ENCODE peak calls at places on chromosomes 2 and 18, in four cellular contexts. One of them, this sample, is unnamed.

GRCh38 chr18:78983530-78983929 is 3.9 kb downstream of the SALL3 start:
- DNase-seq in mesendoderm: peak; percentile 55
- DNase-seq in mesenchymal stem cell: no peak
- DNase-seq in IMR-90: no peak
- DNase-seq in this sample: no peak

GRCh38 chr2:29485631-29486030 is 370.4 kb downstream of the CLIP4 start:
- DNase-seq in mesendoderm: peak; percentile 24
- DNase-seq in mesenchymal stem cell: no peak
- DNase-seq in IMR-90: no peak
- DNase-seq in this sample: no peak

GRCh38 chr2:240165034-240165433 is 24.6 kb upstream of the OTOS start:
- DNase-seq in mesendoderm: no peak
- DNase-seq in mesenchymal stem cell: no peak
- DNase-seq in IMR-90: no peak
- DNase-seq in this sample: no peak

GRCh38 chr2:106734165-106734564 is 151.8 kb downstream of the ST6GAL2 start:
- DNase-seq in mesendoderm: peak; percentile 70
- DNase-seq in mesenchymal stem cell: no peak
- DNase-seq in IMR-90: no peak
- DNase-seq in this sample: no peak

GRCh38 chr2:28736034-28736433 is 15.6 kb upstream of the PPP1CB start:
- DNase-seq in mesendoderm: no peak
- DNase-seq in mesenchymal stem cell: no peak
- DNase-seq in IMR-90: no peak
- DNase-seq in this sample: no peak

GRCh38 chr2:118089015-118089800 is 937 bp downstream of the INSIG2 start:
- DNase-seq in mesendoderm: peak; percentile 27
- DNase-seq in mesenchymal stem cell: peak; percentile 70
- DNase-seq in IMR-90: peak; percentile 58
- DNase-seq in this sample: peak; percentile 14

GRCh38 chr2:175233135-175233719 is 51.7 kb upstream of the ATP5MC3 start:
- DNase-seq in mesendoderm: no peak
- DNase-seq in mesenchymal stem cell: peak; percentile 88
- DNase-seq in IMR-90: peak; percentile 89
- DNase-seq in this sample: no peak

GRCh38 chr2:239772721-239773120 is 252.4 kb downstream of the NDUFA10 start:
- DNase-seq in mesendoderm: no peak
- DNase-seq in mesenchymal stem cell: no peak
- DNase-seq in IMR-90: no peak
- DNase-seq in this sample: no peak

GRCh38 chr2:183123117-183123958 is 905 bp upstream of the NUP35 start:
- DNase-seq in mesendoderm: no peak
- DNase-seq in mesenchymal stem cell: no peak
- DNase-seq in IMR-90: peak; percentile 3
- DNase-seq in this sample: no peak

DNA sequence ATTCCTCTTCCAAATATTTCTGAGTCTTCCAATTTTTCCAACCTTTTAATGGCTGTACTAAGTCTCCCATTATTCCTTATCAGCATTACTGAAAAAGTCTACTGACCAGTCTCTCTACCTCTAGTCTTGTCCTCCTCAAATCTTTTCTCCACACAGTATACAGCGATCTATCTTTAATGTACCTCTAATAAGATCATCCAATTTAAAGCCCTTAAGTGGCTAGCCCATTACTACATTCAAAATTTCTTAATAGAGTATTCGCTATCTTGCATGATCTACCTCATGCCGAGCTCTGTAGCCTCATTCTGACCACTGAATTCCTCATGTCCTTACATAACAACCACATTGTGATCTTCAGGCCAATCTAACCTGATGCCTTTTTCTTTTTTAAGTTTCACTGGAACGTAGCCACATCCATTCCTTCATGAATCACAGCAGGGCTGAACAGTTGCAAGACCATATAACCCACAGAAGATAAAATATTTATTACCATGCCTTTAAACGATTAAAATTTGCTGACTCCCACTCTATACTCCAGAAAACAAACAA is 57.9 kb downstream of the SLC66A3 start:
- DNase-seq in mesendoderm: peak; percentile 1
- DNase-seq in mesenchymal stem cell: no peak
- DNase-seq in IMR-90: peak; percentile 61
- DNase-seq in this sample: no peak
- H3K36me3 ChIP-seq in mesendoderm: no peaks in the 10 kb centered on the region
- H3K36me3 ChIP-seq in mesenchymal stem cell: peaks cover 85% of the 10 kb centered on the region
- H3K36me3 ChIP-seq in IMR-90: peaks cover 29% of the 10 kb centered on the region
- H3K36me3 ChIP-seq in this sample: peaks cover 9% of the 10 kb centered on the region

GRCh38 chr2:101152195-101153076 is 1.3 kb upstream of the TBC1D8 start:
- DNase-seq in mesendoderm: peak; percentile 85
- DNase-seq in mesenchymal stem cell: peak; percentile 88
- DNase-seq in IMR-90: peak; percentile 8
- DNase-seq in this sample: peak; percentile 37

GRCh38 chr2:101153077-101153707 is 2.0 kb upstream of the TBC1D8 start:
- DNase-seq in mesendoderm: no peak
- DNase-seq in mesenchymal stem cell: no peak
- DNase-seq in IMR-90: no peak
- DNase-seq in this sample: no peak

GRCh38 chr2:101151859-101152194 is 645 bp upstream of the TBC1D8 start:
- DNase-seq in mesendoderm: no peak
- DNase-seq in mesenchymal stem cell: peak; percentile 38
- DNase-seq in IMR-90: no peak
- DNase-seq in this sample: peak; percentile 12

GRCh38 chr2:101151141-101151858 is at the start of gene TBC1D8:
- DNase-seq in mesendoderm: peak; percentile 90
- DNase-seq in mesenchymal stem cell: peak; percentile 84
- DNase-seq in IMR-90: peak; percentile 68
- DNase-seq in this sample: peak; percentile 76

GRCh38 chr2:101153811-101154210 is 2.6 kb upstream of the TBC1D8 start:
- DNase-seq in mesendoderm: no peak
- DNase-seq in mesenchymal stem cell: no peak
- DNase-seq in IMR-90: no peak
- DNase-seq in this sample: no peak
- H2BK15ac ChIP-seq in mesendoderm: no peak overlapping the region
- H2BK15ac ChIP-seq in mesenchymal stem cell: no peak overlapping the region
- H2BK15ac ChIP-seq in IMR-90: no peak overlapping the region
- H2BK15ac ChIP-seq in this sample: no peak overlapping the region

GRCh38 chr2:20684581-20685063 is 17.7 kb downstream of the GDF7 start:
- DNase-seq in mesendoderm: no peak
- DNase-seq in mesenchymal stem cell: no peak
- DNase-seq in IMR-90: no peak
- DNase-seq in this sample: no peak

GRCh38 chr2:20691076-20691708 is 24.2 kb downstream of the GDF7 start:
- DNase-seq in mesendoderm: no peak
- DNase-seq in mesenchymal stem cell: peak; percentile 39
- DNase-seq in IMR-90: peak; percentile 16
- DNase-seq in this sample: no peak

GRCh38 chr2:20692081-20692480 is 25.1 kb downstream of the GDF7 start:
- DNase-seq in mesendoderm: no peak
- DNase-seq in mesenchymal stem cell: no peak
- DNase-seq in IMR-90: no peak
- DNase-seq in this sample: no peak

GRCh38 chr2:20689428-20690264 is 22.7 kb downstream of the GDF7 start:
- DNase-seq in mesendoderm: no peak
- DNase-seq in mesenchymal stem cell: no peak
- DNase-seq in IMR-90: no peak
- DNase-seq in this sample: no peak

DNA sequence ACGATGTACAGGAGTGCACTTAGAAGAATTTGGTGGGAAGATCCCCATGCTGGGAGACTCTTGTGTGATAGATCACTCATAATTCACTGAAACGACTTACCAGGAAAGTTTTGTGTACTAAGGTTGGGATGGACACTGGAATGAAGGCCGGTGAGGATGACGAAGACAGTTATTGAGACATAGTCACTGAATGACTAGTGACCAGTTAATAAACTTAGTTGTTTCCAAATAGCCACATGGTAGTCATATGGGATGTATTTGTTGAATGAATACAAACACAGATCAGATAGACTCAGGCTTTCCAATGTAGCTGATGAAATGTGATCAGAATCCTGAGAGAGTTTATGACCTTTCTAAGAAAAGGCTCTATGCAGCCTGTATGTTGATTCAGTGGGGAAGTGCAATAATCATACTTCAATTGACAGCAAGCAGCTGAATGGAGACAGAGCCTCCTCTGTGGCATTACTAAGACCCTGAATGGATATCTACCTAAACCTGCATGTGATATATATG is 20.4 kb downstream of the GDF7 start:
- DNase-seq in mesendoderm: no peak
- DNase-seq in mesenchymal stem cell: peak; percentile 70
- DNase-seq in IMR-90: peak; percentile 23
- DNase-seq in this sample: no peak
- H3K36me3 ChIP-seq in mesendoderm: no peaks in the 10 kb centered on the region
- H3K36me3 ChIP-seq in mesenchymal stem cell: peaks cover 41% of the 10 kb centered on the region
- H3K36me3 ChIP-seq in IMR-90: peaks cover 5% of the 10 kb centered on the region
- H3K36me3 ChIP-seq in this sample: peaks cover 81% of the 10 kb centered on the region

DNA sequence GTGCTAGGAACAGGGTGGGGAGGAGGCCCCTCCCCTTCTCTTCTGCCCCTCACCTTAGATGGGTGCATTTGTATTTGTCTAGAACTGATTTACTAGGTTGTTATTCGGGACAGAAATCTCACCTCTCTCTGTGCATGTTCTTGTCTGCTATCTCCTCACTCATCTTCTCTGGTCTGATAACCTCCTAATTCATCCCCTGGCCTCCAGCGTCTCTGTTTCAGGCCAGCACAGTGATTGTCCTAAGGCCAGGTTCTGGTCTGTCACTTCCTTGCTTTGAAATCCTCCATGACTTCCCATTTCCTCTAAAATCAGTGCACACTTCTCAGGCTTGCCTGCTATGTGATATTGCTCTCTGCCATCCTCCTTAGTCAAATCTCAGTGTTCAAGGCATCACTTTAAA is 58.4 kb downstream of the CELF4 start:
- DNase-seq in mesendoderm: no peak
- DNase-seq in mesenchymal stem cell: no peak
- DNase-seq in IMR-90: no peak
- DNase-seq in this sample: no peak
- H2BK15ac ChIP-seq in mesendoderm: no peak overlapping the region
- H2BK15ac ChIP-seq in mesenchymal stem cell: no peak overlapping the region
- H2BK15ac ChIP-seq in IMR-90: no peak overlapping the region
- H2BK15ac ChIP-seq in this sample: peak overlapping the region; percentile 51

GRCh38 chr2:113187771-113188170 is 14.0 kb downstream of the PSD4 start:
- DNase-seq in mesendoderm: no peak
- DNase-seq in mesenchymal stem cell: no peak
- DNase-seq in IMR-90: no peak
- DNase-seq in this sample: no peak

GRCh38 chr2:113196839-113197238 is 23.1 kb downstream of the PSD4 start:
- DNase-seq in mesendoderm: no peak
- DNase-seq in mesenchymal stem cell: no peak
- DNase-seq in IMR-90: no peak
- DNase-seq in this sample: no peak

GRCh38 chr2:113195923-113196501 is 22.2 kb downstream of the PSD4 start:
- DNase-seq in mesendoderm: no peak
- DNase-seq in mesenchymal stem cell: no peak
- DNase-seq in IMR-90: no peak
- DNase-seq in this sample: no peak

GRCh38 chr2:113197347-113198047 is 23.7 kb downstream of the PSD4 start:
- DNase-seq in mesendoderm: no peak
- DNase-seq in mesenchymal stem cell: no peak
- DNase-seq in IMR-90: no peak
- DNase-seq in this sample: no peak

GRCh38 chr2:113192459-113193100 is 18.8 kb downstream of the PSD4 start:
- DNase-seq in mesendoderm: peak; percentile 61
- DNase-seq in mesenchymal stem cell: no peak
- DNase-seq in IMR-90: no peak
- DNase-seq in this sample: no peak
- H3K36me3 ChIP-seq in mesendoderm: no peaks in the 10 kb centered on the region
- H3K36me3 ChIP-seq in mesenchymal stem cell: no peaks in the 10 kb centered on the region
- H3K36me3 ChIP-seq in IMR-90: no peaks in the 10 kb centered on the region
- H3K36me3 ChIP-seq in this sample: no peaks in the 10 kb centered on the region

This sample was measured in neuronal stem cell.